ENCODE peak calls at places on chromosome 1, in seven cellular contexts. Z is upper lobe of right lung, C is HEK293T, W is astrocyte of the spinal cord, A is WTC11, I is Calu3, H is neural progenitor cell. P is an unnamed sample.

GRCh38 chr1:230272557-230272956 is 153.6 kb downstream of the PGBD5 start:
- DNase-seq in H (no peak), W (no peak), C (no peak), I (no peak), A (no peak), Z (no peak), P (no peak)

GRCh38 chr1:234913771-234914170 is 214.9 kb downstream of the TOMM20 start:
- DNase-seq in I (no peak), W (no peak), C (no peak), Z (no peak), H (no peak), A (peak), P (no peak)

GRCh38 chr1:173453982-173454381 is 23.2 kb upstream of the PRDX6 start:
- DNase-seq in H (no peak), W (peak), I (no peak), A (no peak), Z (no peak), C (no peak), P (no peak)

GRCh38 chr1:7552402-7552801 is 218.7 kb upstream of the VAMP3 start:
- DNase-seq in W (no peak), Z (peak), H (no peak), I (peak), C (no peak), A (no peak), P (no peak)

GRCh38 chr1:37701051-37701450 is 8.7 kb downstream of the CDCA8 start:
- DNase-seq in W (no peak), C (no peak), Z (no peak), H (no peak), I (no peak), A (no peak), P (no peak)

GRCh38 chr1:202165267-202165941 is 5.0 kb upstream of the PTPN7 start:
- DNase-seq in Z (peak), H (no peak), I (no peak), A (no peak), C (no peak), W (no peak), P (no peak)

GRCh38 chr1:244830639-244831038 is 4.8 kb upstream of the COX20 start:
- DNase-seq in A (no peak), I (no peak), H (no peak), C (no peak), W (no peak), Z (no peak), P (no peak)

GRCh38 chr1:234500269-234500668 is 21.3 kb upstream of the TARBP1 start:
- DNase-seq in I (peak), C (no peak), W (peak), H (no peak), Z (no peak), A (no peak), P (peak)

GRCh38 chr1:179441456-179441855 is 75.7 kb downstream of the AXDND1 start:
- DNase-seq in I (no peak), A (no peak), W (no peak), H (no peak), C (no peak), Z (no peak), P (no peak)

GRCh38 chr1:234433563-234434285 is 45.3 kb downstream of the TARBP1 start:
- DNase-seq in A (no peak), H (no peak), W (peak), I (no peak), C (no peak), Z (no peak), P (no peak)

GRCh38 chr1:2115922-2116341 is 65.7 kb downstream of the PRKCZ start:
- DNase-seq in W (no peak), C (no peak), A (peak), Z (peak), H (peak), I (no peak), P (no peak)

GRCh38 chr1:156816561-156817328 is at the start of gene SH2D2A:
- DNase-seq in A (no peak), Z (peak), H (no peak), W (no peak), C (no peak), I (no peak), P (peak)

GRCh38 chr1:172851871-172852270 is 193.0 kb downstream of the FASLG start:
- DNase-seq in W (no peak), Z (no peak), I (no peak), A (no peak), C (no peak), H (no peak), P (no peak)

GRCh38 chr1:91311672-91312071 is 93.0 kb downstream of the HFM1 start:
- DNase-seq in W (no peak), C (no peak), I (no peak), Z (no peak), H (no peak), A (no peak), P (no peak)

GRCh38 chr1:33612877-33613487 is 140.5 kb downstream of the ZSCAN20 start:
- DNase-seq in C (peak), A (peak), I (peak), Z (no peak), H (peak), W (peak), P (peak)

GRCh38 chr1:22470227-22470626 is 18.6 kb downstream of the ZBTB40 start:
- DNase-seq in I (no peak), C (no peak), Z (no peak), A (no peak), W (no peak), H (no peak), P (no peak)

GRCh38 chr1:87450615-87451209 is 122.0 kb downstream of the LMO4 start:
- DNase-seq in C (no peak), H (peak), A (peak), Z (no peak), I (peak), W (no peak), P (no peak)

GRCh38 chr1:222798111-222798510 is 16.7 kb upstream of the DISP1 start:
- DNase-seq in C (no peak), H (no peak), I (peak), Z (no peak), W (peak), A (no peak), P (peak)

GRCh38 chr1:28602536-28603439 is 10.7 kb downstream of the RAB42 start:
- DNase-seq in W (peak), C (peak), Z (no peak), I (peak), H (peak), A (peak), P (peak)

GRCh38 chr1:152533327-152533938 is 19.2 kb downstream of the CRCT1 start:
- DNase-seq in I (peak), Z (no peak), H (no peak), C (peak), W (peak), A (peak), P (peak)

P was measured in SJCRH30.